ENCODE peak calls at places on chromosomes 7 and 10, in four cellular contexts. S is right atrium auricular region, N is GM23248, J is A549. R is an unnamed sample.

GRCh38 chr7:17952387-17952786 is 12.1 kb upstream of the SNX13 start:
- DNase-seq in S (no peak), N (no peak), J (no peak), R (no peak)

GRCh38 chr7:158120313-158120712 is 467.3 kb downstream of the PTPRN2 start:
- DNase-seq in N (no peak), S (no peak), J (no peak), R (no peak)

GRCh38 chr7:129169705-129170319 is 18.6 kb upstream of the SMO start:
- DNase-seq in J (no peak), S (no peak), N (no peak), R (no peak)

GRCh38 chr10:7908541-7909210 is 90.4 kb downstream of the TAF3 start:
- DNase-seq in N (no peak), J (no peak), S (no peak), R (no peak)

GRCh38 chr7:119733480-119733879 is 539.5 kb upstream of the KCND2 start:
- DNase-seq in N (no peak), J (no peak), S (no peak), R (peak; percentile 83)

GRCh38 chr10:93398528-93398927 is 83.6 kb downstream of the MYOF start:
- DNase-seq in S (no peak), N (no peak), J (no peak), R (no peak)

GRCh38 chr10:14587540-14588083 is 187.1 kb downstream of the FAM107B start:
- DNase-seq in N (no peak), S (no peak), J (no peak), R (no peak)

GRCh38 chr10:58565256-58565655 is 52.6 kb downstream of the BICC1 start:
- DNase-seq in S (no peak), N (no peak), J (no peak), R (no peak)

GRCh38 chr10:131847241-131847783 is 53.5 kb upstream of the PPP2R2D start:
- DNase-seq in S (no peak), N (no peak), J (no peak), R (no peak)

GRCh38 chr7:100372256-100372655 is 1.0 kb upstream of the PILRA start:
- DNase-seq in N (peak; percentile 83), S (peak; percentile 65), J (no peak), R (no peak)

GRCh38 chr7:137961200-137962177 is 40.4 kb downstream of the CREB3L2 start:
- DNase-seq in J (no peak), S (no peak), N (peak; percentile 86), R (no peak)

GRCh38 chr7:130352335-130353074 is 7.9 kb downstream of the CPA5 start:
- DNase-seq in N (peak; percentile 79), J (no peak), S (no peak), R (no peak)

GRCh38 chr7:140989068-140989467 is 25.7 kb downstream of the MRPS33 start:
- DNase-seq in N (no peak), S (no peak), J (no peak), R (no peak)

GRCh38 chr10:31278279-31278941 is 40.6 kb upstream of the ZEB1 start:
- DNase-seq in S (no peak), N (no peak), J (no peak), R (no peak)

GRCh38 chr7:142356166-142356565 is 98.3 kb upstream of the PRSS58 start:
- DNase-seq in S (no peak), J (no peak), N (no peak), R (no peak)

GRCh38 chr10:8150401-8150905 is 96.0 kb downstream of the GATA3 start:
- DNase-seq in N (no peak), J (no peak), S (no peak), R (no peak)

GRCh38 chr7:158815471-158816128 is 13.7 kb downstream of the ESYT2 start:
- DNase-seq in N (no peak), S (no peak), J (no peak), R (no peak)

GRCh38 chr7:30173058-30173897 is 38.5 kb downstream of the MTURN start:
- DNase-seq in J (no peak), S (peak; percentile 69), N (peak; percentile 98), R (peak; percentile 99)

GRCh38 chr10:75350791-75351190 is 50.8 kb downstream of the ZNF503 start:
- DNase-seq in N (peak; percentile 57), S (no peak), J (peak; percentile 26), R (no peak)

GRCh38 chr10:110446277-110446676 is 51.4 kb upstream of the DUSP5 start:
- DNase-seq in J (no peak), N (no peak), S (no peak), R (no peak)

GRCh38 chr10:132877473-132877872 is 64.9 kb downstream of the CFAP46 start:
- DNase-seq in J (no peak), N (no peak), S (no peak), R (no peak)

GRCh38 chr7:22671177-22671879 is 55.7 kb upstream of the IL6 start:
- DNase-seq in J (no peak), N (peak; percentile 21), S (no peak), R (no peak)

GRCh38 chr7:1950066-1950622 is 280.1 kb downstream of the ELFN1 start:
- DNase-seq in J (no peak), S (no peak), N (no peak), R (no peak)
- H3K27ac ChIP-seq in J (no peak overlapping the region), S (no peak overlapping the region), N (no peak overlapping the region), R (no peak overlapping the region)

GRCh38 chr10:5486852-5487235 is 12.5 kb downstream of the CALML5 start:
- DNase-seq in S (no peak), N (no peak), J (no peak), R (no peak)
- H3K27ac ChIP-seq in S (no peak overlapping the region), N (no peak overlapping the region), J (no peak overlapping the region), R (no peak overlapping the region)

GRCh38 chr10:21524526-21525366 is 736 bp downstream of the SKIDA1 start:
- DNase-seq in J (no peak), N (peak; percentile 82), S (no peak), R (no peak)

GRCh38 chr10:21521910-21522533 is 3.5 kb downstream of the SKIDA1 start:
- DNase-seq in S (no peak), J (no peak), N (no peak), R (no peak)

GRCh38 chr10:21523557-21524008 is 1.9 kb downstream of the SKIDA1 start:
- DNase-seq in S (no peak), J (no peak), N (peak; percentile 45), R (no peak)

GRCh38 chr10:21524131-21524525 is 1.4 kb downstream of the SKIDA1 start:
- DNase-seq in S (no peak), N (no peak), J (no peak), R (no peak)

GRCh38 chr10:21523007-21523406 is 2.5 kb downstream of the SKIDA1 start:
- DNase-seq in S (no peak), N (no peak), J (no peak), R (no peak)
- H3K27ac ChIP-seq in S (peak overlapping the region; percentile 98), N (no peak overlapping the region), J (no peak overlapping the region), R (no peak overlapping the region)

GRCh38 chr7:135167360-135167759 is 3.1 kb downstream of the CYREN start:
- DNase-seq in N (no peak), J (no peak), S (no peak), R (no peak)

GRCh38 chr7:135168001-135168400 is 2.5 kb downstream of the CYREN start:
- DNase-seq in N (peak; percentile 21), S (peak; percentile 58), J (no peak), R (no peak)

GRCh38 chr7:135164357-135165021 is 6.0 kb downstream of the CYREN start:
- DNase-seq in S (no peak), N (peak; percentile 14), J (no peak), R (no peak)

GRCh38 chr7:135165862-135166261 is 4.6 kb downstream of the CYREN start:
- DNase-seq in J (no peak), N (no peak), S (no peak), R (no peak)

DNA sequence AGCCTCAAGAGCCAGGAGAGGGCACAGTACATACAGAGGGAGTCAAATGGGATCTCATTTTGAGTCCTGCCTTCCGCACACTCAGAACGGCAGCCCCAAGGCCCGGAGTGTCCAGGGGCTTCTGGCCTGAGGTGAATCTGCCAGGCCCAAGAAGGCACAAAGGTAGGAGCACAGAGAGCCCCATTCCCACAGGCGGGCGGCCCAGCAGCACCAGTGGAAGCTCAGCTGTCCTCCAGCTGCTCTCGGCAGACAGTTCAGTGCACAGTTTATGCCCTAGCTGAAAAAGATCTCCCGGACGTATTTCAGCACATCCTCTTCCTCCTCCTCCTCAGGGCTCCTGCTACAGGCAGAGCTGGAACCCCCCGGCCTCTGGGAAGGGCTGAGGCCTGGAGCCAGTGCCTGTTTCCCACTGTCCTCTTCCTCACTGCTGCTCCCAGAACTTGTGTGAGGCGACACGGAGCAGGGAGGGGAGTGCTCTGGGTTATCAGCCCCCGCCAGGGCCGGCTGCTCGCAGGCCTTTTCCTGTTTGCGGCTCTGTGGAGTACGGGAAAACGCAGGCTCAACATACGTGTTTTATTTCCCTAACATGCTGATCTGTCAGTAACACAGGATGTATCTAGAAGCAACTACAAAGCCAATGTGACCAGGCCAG is 4.0 kb downstream of the CYREN start:
- DNase-seq in N (no peak), S (no peak), J (no peak), R (no peak)
- H3K27ac ChIP-seq in N (no peak overlapping the region), S (peak overlapping the region; percentile 45), J (no peak overlapping the region), R (no peak overlapping the region)

GRCh38 chr10:102669206-102670064 is 25.2 kb downstream of the TRIM8 start:
- DNase-seq in J (peak; percentile 44), S (peak; percentile 76), N (peak; percentile 80), R (no peak)

GRCh38 chr10:102668312-102669110 is 24.2 kb downstream of the TRIM8 start:
- DNase-seq in N (no peak), J (no peak), S (no peak), R (no peak)

GRCh38 chr10:102661614-102662133 is 17.4 kb downstream of the TRIM8 start:
- DNase-seq in J (no peak), N (peak; percentile 14), S (no peak), R (no peak)

GRCh38 chr10:102670065-102670400 is 25.8 kb downstream of the TRIM8 start:
- DNase-seq in J (no peak), S (no peak), N (no peak), R (no peak)

GRCh38 chr10:102665904-102666509 is 21.7 kb downstream of the TRIM8 start:
- DNase-seq in N (no peak), S (no peak), J (no peak), R (no peak)
- H3K27ac ChIP-seq in N (no peak overlapping the region), S (no peak overlapping the region), J (no peak overlapping the region), R (no peak overlapping the region)

GRCh38 chr10:88045116-88045515 is 181.7 kb downstream of the PTEN start:
- DNase-seq in J (no peak), S (no peak), N (no peak), R (no peak)

GRCh38 chr10:88039496-88040200 is 176.2 kb downstream of the PTEN start:
- DNase-seq in J (no peak), S (no peak), N (peak; percentile 37), R (no peak)

GRCh38 chr10:88038268-88038667 is 174.8 kb downstream of the PTEN start:
- DNase-seq in S (no peak), J (no peak), N (peak; percentile 20), R (no peak)

GRCh38 chr10:88042162-88043100 is 179.0 kb downstream of the PTEN start:
- DNase-seq in N (peak; percentile 24), J (no peak), S (peak; percentile 81), R (peak; percentile 66)

GRCh38 chr10:88041243-88042161 is 178.1 kb downstream of the PTEN start:
- DNase-seq in J (no peak), S (no peak), N (no peak), R (no peak)
- H3K27ac ChIP-seq in J (no peak overlapping the region), S (peak overlapping the region; percentile 64), N (no peak overlapping the region), R (peak overlapping the region; percentile 57)

GRCh38 chr10:80540644-80541143 is 3.0 kb downstream of the SH2D4B start:
- DNase-seq in S (peak; percentile 52), J (no peak), N (no peak), R (no peak)
- H3K27ac ChIP-seq in S (no peak overlapping the region), J (no peak overlapping the region), N (no peak overlapping the region), R (no peak overlapping the region)